ENCODE peak calls at places on chromosome 4, in ten cellular contexts. A, J, O, N, V, Q, D, Z, R and L are unnamed samples.

GRCh38 chr4:125550769-125551168 is 236.0 kb downstream of the FAT4 start:
- DNase-seq in O (no peak), D (no peak), Q (no peak), Z (no peak), N (no peak), R (no peak), A (no peak), J (no peak), V (no peak), L (no peak)

GRCh38 chr4:7539659-7540058 is 104.9 kb upstream of the PSAPL1 start:
- DNase-seq in O (peak; percentile 7), Q (peak; percentile 28), D (peak; percentile 64), V (no peak), Z (no peak), A (no peak), R (no peak), J (no peak), N (no peak), L (peak; percentile 89)

GRCh38 chr4:55722132-55722531 is 86.0 kb upstream of the NMU start:
- DNase-seq in Q (no peak), V (no peak), N (no peak), O (no peak), J (peak; percentile 22), D (no peak), Z (peak; percentile 2), R (no peak), A (peak; percentile 21), L (no peak)

GRCh38 chr4:86098691-86099090 is 261.2 kb downstream of the MAPK10 start:
- DNase-seq in N (no peak), V (no peak), A (no peak), O (no peak), Z (no peak), J (no peak), R (no peak), D (no peak), Q (no peak), L (no peak)

GRCh38 chr4:2823301-2823670 is 20.4 kb upstream of the ADD1 start:
- DNase-seq in N (no peak), Z (no peak), V (no peak), A (no peak), D (peak; percentile 45), R (peak; percentile 14), J (no peak), Q (no peak), O (no peak), L (no peak)

GRCh38 chr4:166924456-166924855 is 309.8 kb downstream of the SPOCK3 start:
- DNase-seq in D (no peak), R (no peak), J (no peak), A (no peak), O (no peak), Q (no peak), Z (no peak), N (peak; percentile 88), V (no peak), L (peak; percentile 2)

GRCh38 chr4:150950657-150951056 is 64.4 kb downstream of the LRBA start:
- DNase-seq in D (no peak), R (no peak), N (no peak), V (no peak), J (no peak), Q (no peak), O (peak; percentile 35), Z (no peak), A (no peak), L (no peak)

GRCh38 chr4:8307714-8308113 is 38.2 kb downstream of the HTRA3 start:
- DNase-seq in V (no peak), D (peak; percentile 51), A (no peak), O (no peak), R (no peak), J (no peak), Z (no peak), Q (no peak), N (no peak), L (no peak)

GRCh38 chr4:26420438-26420837 is 69.8 kb downstream of the CCKAR start:
- DNase-seq in O (no peak), D (no peak), R (no peak), V (no peak), Z (no peak), Q (no peak), J (no peak), N (no peak), A (no peak), L (no peak)

GRCh38 chr4:122583906-122584305 is 37.0 kb downstream of the IL21 start:
- DNase-seq in R (no peak), O (no peak), Z (no peak), D (no peak), N (no peak), J (no peak), Q (no peak), A (no peak), V (no peak), L (no peak)

GRCh38 chr4:84243685-84244084 is 255.4 kb downstream of the NKX6-1 start:
- DNase-seq in D (no peak), R (no peak), O (no peak), V (no peak), Q (no peak), N (no peak), A (no peak), Z (no peak), J (no peak), L (no peak)

GRCh38 chr4:8311096-8312068 is 41.8 kb downstream of the HTRA3 start:
- DNase-seq in Z (no peak), O (no peak), V (no peak), A (no peak), N (no peak), Q (no peak), J (no peak), D (no peak), R (no peak), L (no peak)

GRCh38 chr4:33369366-33369899 is 2649.3 kb downstream of the PCDH7 start:
- DNase-seq in N (peak; percentile 53), Z (no peak), O (no peak), Q (no peak), V (no peak), A (no peak), J (no peak), D (no peak), R (no peak), L (peak; percentile 19)

GRCh38 chr4:828641-829271 is 2.8 kb upstream of the CPLX1 start:
- DNase-seq in N (no peak), O (peak; percentile 21), Q (no peak), D (peak; percentile 44), J (no peak), R (peak; percentile 44), A (no peak), Z (no peak), V (no peak), L (peak; percentile 33)

GRCh38 chr4:1194028-1194900 is 21.9 kb upstream of the SPON2 start:
- DNase-seq in R (peak; percentile 82), Z (no peak), V (peak; percentile 75), D (peak; percentile 87), J (no peak), O (peak; percentile 41), N (no peak), A (no peak), Q (no peak), L (peak; percentile 58)

GRCh38 chr4:14434483-14434882 is 567.8 kb upstream of the CPEB2 start:
- DNase-seq in J (no peak), O (no peak), N (no peak), V (no peak), Z (no peak), A (no peak), R (no peak), D (no peak), Q (no peak), L (no peak)

GRCh38 chr4:51895816-51896408 is 53.0 kb downstream of the DCUN1D4 start:
- DNase-seq in O (peak; percentile 83), Q (peak; percentile 4), J (peak; percentile 50), A (peak; percentile 17), Z (peak; percentile 31), V (peak; percentile 66), N (peak; percentile 53), D (peak; percentile 61), R (no peak), L (peak; percentile 42)

GRCh38 chr4:853416-853781 is 27.5 kb upstream of the CPLX1 start:
- DNase-seq in V (no peak), Q (no peak), N (no peak), O (no peak), J (no peak), A (no peak), Z (no peak), R (no peak), D (peak; percentile 26), L (no peak)

GRCh38 chr4:3168029-3168428 is 80.9 kb upstream of the MSANTD1 start:
- DNase-seq in A (no peak), J (no peak), N (peak; percentile 48), D (no peak), Q (no peak), R (no peak), O (no peak), V (no peak), Z (no peak), L (peak; percentile 12)

GRCh38 chr4:140238353-140239041 is 84.5 kb upstream of the MAML3 start:
- DNase-seq in V (peak; percentile 87), O (no peak), J (peak; percentile 98), Q (no peak), N (peak; percentile 39), Z (peak; percentile 95), A (peak; percentile 93), D (peak; percentile 96), R (peak; percentile 87), L (peak; percentile 39)

GRCh38 chr4:56386091-56386490 is 1.2 kb downstream of the AASDH start:
- DNase-seq in V (no peak), Z (no peak), D (no peak), N (no peak), R (no peak), O (no peak), A (no peak), J (no peak), Q (no peak), L (no peak)

GRCh38 chr4:168741281-168742173 is 244.7 kb downstream of the PALLD start:
- DNase-seq in Z (no peak), Q (no peak), A (no peak), O (no peak), N (no peak), V (no peak), J (no peak), D (no peak), R (no peak), L (no peak)

GRCh38 chr4:1249731-1250526 is 999 bp upstream of the CTBP1 start:
- DNase-seq in R (peak; percentile 60), O (peak; percentile 42), V (peak; percentile 28), D (peak; percentile 70), Z (no peak), A (no peak), J (peak; percentile 53), Q (peak; percentile 49), N (peak; percentile 12), L (no peak)

GRCh38 chr4:52658671-52659015 is 458 bp downstream of the USP46 start:
- DNase-seq in R (no peak), D (peak; percentile 58), Z (no peak), J (no peak), A (no peak), N (no peak), V (no peak), O (peak; percentile 25), Q (no peak), L (peak; percentile 2)

GRCh38 chr4:118033148-118034060 is 882 bp upstream of the NDST3 start:
- DNase-seq in O (peak; percentile 19), Z (no peak), J (peak; percentile 64), D (peak; percentile 60), Q (no peak), N (peak; percentile 7), R (peak; percentile 16), V (peak; percentile 9), A (peak; percentile 52), L (peak; percentile 64)

GRCh38 chr4:17921451-17921850 is 100.1 kb downstream of the LCORL start:
- DNase-seq in R (no peak), J (no peak), A (no peak), D (no peak), O (no peak), Z (no peak), N (no peak), Q (no peak), V (no peak), L (no peak)

GRCh38 chr4:3202836-3203820 is 45.8 kb upstream of the MSANTD1 start:
- DNase-seq in Q (no peak), D (no peak), R (no peak), N (no peak), V (no peak), J (no peak), A (no peak), O (no peak), Z (no peak), L (no peak)

GRCh38 chr4:21410372-21410771 is 538.2 kb downstream of the KCNIP4 start:
- DNase-seq in D (no peak), V (no peak), N (no peak), O (no peak), J (no peak), Q (no peak), Z (no peak), A (no peak), R (no peak), L (no peak)